ENCODE peak calls at places on chromosomes 1 and 21, in eight cellular contexts. T is hepatocyte, N is HCT116, Z is GM23338, M is MM.1S, H is OCI-LY7, V is GM23248, R is PC-3. G is an unnamed sample.

GRCh38 chr1:179754031-179754624 is 11.0 kb downstream of the FAM163A start:
- DNase-seq in T (peak), N (no peak), Z (no peak), M (no peak), H (no peak), V (peak), R (peak), G (no peak)

GRCh38 chr1:90580176-90580575 is 136.9 kb downstream of the BARHL2 start:
- DNase-seq in T (peak), N (no peak), Z (no peak), M (no peak), H (no peak), V (no peak), R (no peak), G (no peak)

GRCh38 chr1:114559356-114559755 is 22.1 kb downstream of the BCAS2 start:
- DNase-seq in T (no peak), N (no peak), Z (no peak), M (no peak), H (no peak), V (no peak), R (no peak), G (no peak)

GRCh38 chr21:34205811-34206635 is 132.6 kb downstream of the MRPS6 start:
- DNase-seq in T (no peak), N (no peak), Z (no peak), M (peak), H (no peak), V (peak), R (peak), G (no peak)

GRCh38 chr1:36212782-36213181 is 11.5 kb upstream of the THRAP3 start:
- DNase-seq in T (no peak), N (no peak), Z (no peak), M (no peak), H (peak), V (peak), R (no peak), G (no peak)

GRCh38 chr1:4700801-4701200 is 46.4 kb downstream of the AJAP1 start:
- DNase-seq in T (no peak), N (no peak), Z (no peak), M (no peak), H (peak), V (no peak), R (no peak), G (peak)

GRCh38 chr1:12572506-12572905 is 45.5 kb downstream of the DHRS3 start:
- DNase-seq in T (no peak), N (no peak), Z (no peak), M (no peak), H (no peak), V (no peak), R (no peak), G (no peak)

GRCh38 chr1:11985851-11986250 is 5.6 kb downstream of the MFN2 start:
- DNase-seq in T (no peak), N (no peak), Z (no peak), M (no peak), H (no peak), V (peak), R (no peak), G (no peak)

GRCh38 chr1:231278100-231278790 is 37.2 kb downstream of the GNPAT start:
- DNase-seq in T (no peak), N (no peak), Z (no peak), M (no peak), H (no peak), V (no peak), R (no peak), G (no peak)
- TF ChIP-seq EZH2phosphoT487 in T (no peak), N (no peak), Z (no peak), M (no peak), H (no peak), V (no peak), R (no peak), G (no peak)

GRCh38 chr21:38067086-38067739 is 151.0 kb upstream of the KCNJ6 start:
- DNase-seq in T (no peak), N (no peak), Z (no peak), M (no peak), H (no peak), V (peak), R (no peak), G (no peak)
- TF ChIP-seq EZH2phosphoT487 in T (no peak), N (no peak), Z (no peak), M (no peak), H (no peak), V (no peak), R (no peak), G (no peak)

GRCh38 chr1:246377606-246378005 is 129.5 kb downstream of the SMYD3 start:
- DNase-seq in T (no peak), N (no peak), Z (no peak), M (no peak), H (no peak), V (no peak), R (no peak), G (no peak)

GRCh38 chr1:246382589-246382988 is 124.5 kb downstream of the SMYD3 start:
- DNase-seq in T (no peak), N (no peak), Z (no peak), M (no peak), H (no peak), V (no peak), R (no peak), G (no peak)

GRCh38 chr1:246383791-246384190 is 123.3 kb downstream of the SMYD3 start:
- DNase-seq in T (no peak), N (no peak), Z (no peak), M (no peak), H (no peak), V (peak), R (no peak), G (no peak)

GRCh38 chr1:246383217-246383616 is 123.9 kb downstream of the SMYD3 start:
- DNase-seq in T (no peak), N (no peak), Z (no peak), M (no peak), H (no peak), V (peak), R (no peak), G (no peak)
- TF ChIP-seq EZH2phosphoT487 in T (no peak), N (no peak), Z (no peak), M (no peak), H (no peak), V (no peak), R (no peak), G (no peak)

DNA sequence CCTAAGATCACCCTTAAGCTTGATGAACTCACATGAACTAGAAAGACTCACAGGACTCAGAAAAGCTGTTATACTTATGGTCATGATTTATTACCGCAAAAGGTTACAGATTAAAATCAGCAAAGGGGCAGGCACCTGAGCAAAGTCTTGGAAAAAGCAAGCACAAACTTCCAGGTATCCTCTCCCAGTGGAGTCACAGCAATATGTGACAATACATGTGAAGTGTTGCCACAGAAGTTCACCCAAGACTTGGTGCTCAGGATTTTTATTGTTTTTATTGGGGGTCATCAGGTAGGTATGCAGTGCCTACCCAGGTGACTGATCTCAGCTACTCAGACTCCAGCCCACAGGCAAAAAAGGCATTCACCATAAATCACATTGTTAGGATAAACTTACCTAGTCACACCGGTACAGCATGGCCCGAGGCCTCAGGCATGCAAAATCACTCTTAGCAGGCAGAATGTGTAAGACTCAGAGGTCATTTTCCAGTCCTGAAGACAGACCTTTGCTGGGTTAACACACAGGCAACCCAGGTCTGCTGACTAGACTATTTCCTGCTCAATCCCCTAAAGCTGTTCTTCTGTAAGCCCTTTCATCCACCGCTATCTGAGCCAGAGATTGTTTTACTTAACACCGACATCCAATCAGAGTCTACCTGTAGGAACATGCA is 55.6 kb downstream of the SSX2IP start:
- DNase-seq in T (peak), N (no peak), Z (peak), M (no peak), H (no peak), V (no peak), R (peak), G (peak)
- TF ChIP-seq EZH2phosphoT487 in T (no peak), N (no peak), Z (no peak), M (no peak), H (no peak), V (no peak), R (no peak), G (no peak)

GRCh38 chr1:15837931-15838330 is 9.6 kb upstream of the SPEN start:
- DNase-seq in T (no peak), N (no peak), Z (no peak), M (no peak), H (no peak), V (no peak), R (no peak), G (no peak)
- TF ChIP-seq EZH2phosphoT487 in T (no peak), N (no peak), Z (no peak), M (no peak), H (no peak), V (no peak), R (no peak), G (no peak)

GRCh38 chr1:203038891-203039608 is 12.8 kb downstream of the PPFIA4 start:
- DNase-seq in T (peak), N (no peak), Z (peak), M (peak), H (peak), V (peak), R (peak), G (peak)
- TF ChIP-seq EZH2phosphoT487 in T (no peak), N (no peak), Z (no peak), M (no peak), H (no peak), V (no peak), R (no peak), G (no peak)

GRCh38 chr1:186189156-186189555 is 185.9 kb downstream of the TPR start:
- DNase-seq in T (no peak), N (no peak), Z (no peak), M (no peak), H (no peak), V (peak), R (no peak), G (no peak)

GRCh38 chr1:186188736-186189135 is 186.3 kb downstream of the TPR start:
- DNase-seq in T (no peak), N (no peak), Z (no peak), M (no peak), H (no peak), V (peak), R (peak), G (no peak)

GRCh38 chr1:186194107-186194756 is 180.8 kb downstream of the TPR start:
- DNase-seq in T (no peak), N (no peak), Z (no peak), M (peak), H (no peak), V (no peak), R (no peak), G (no peak)

GRCh38 chr1:186193224-186193623 is 181.8 kb downstream of the TPR start:
- DNase-seq in T (no peak), N (no peak), Z (no peak), M (no peak), H (no peak), V (no peak), R (no peak), G (no peak)

DNA sequence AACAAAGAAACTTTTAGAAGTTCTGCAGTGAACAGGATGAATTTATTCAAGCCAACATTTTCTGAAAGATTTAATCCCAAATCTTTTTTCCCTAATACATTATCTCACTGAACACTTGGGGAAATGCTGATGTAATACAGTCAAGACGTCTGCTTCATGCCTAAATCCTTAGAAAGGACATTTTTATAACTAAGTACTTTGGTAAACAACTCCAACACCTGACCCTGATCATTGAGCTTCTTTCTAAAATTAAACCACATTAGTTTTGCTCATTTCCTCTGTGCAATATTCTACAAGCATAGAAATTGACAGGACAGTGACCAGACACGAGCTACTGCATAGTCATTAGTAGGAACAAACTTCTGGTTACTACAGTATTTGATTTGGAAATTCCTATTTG is 183.5 kb downstream of the TPR start:
- DNase-seq in T (no peak), N (no peak), Z (no peak), M (no peak), H (no peak), V (no peak), R (no peak), G (no peak)
- TF ChIP-seq EZH2phosphoT487 in T (no peak), N (no peak), Z (no peak), M (no peak), H (no peak), V (no peak), R (no peak), G (no peak)

GRCh38 chr1:39272027-39272790 is 67.7 kb downstream of the MACF1 start:
- DNase-seq in T (peak), N (no peak), Z (no peak), M (peak), H (peak), V (no peak), R (no peak), G (no peak)
- TF ChIP-seq EZH2phosphoT487 in T (no peak), N (no peak), Z (no peak), M (no peak), H (no peak), V (no peak), R (no peak), G (no peak)

DNA sequence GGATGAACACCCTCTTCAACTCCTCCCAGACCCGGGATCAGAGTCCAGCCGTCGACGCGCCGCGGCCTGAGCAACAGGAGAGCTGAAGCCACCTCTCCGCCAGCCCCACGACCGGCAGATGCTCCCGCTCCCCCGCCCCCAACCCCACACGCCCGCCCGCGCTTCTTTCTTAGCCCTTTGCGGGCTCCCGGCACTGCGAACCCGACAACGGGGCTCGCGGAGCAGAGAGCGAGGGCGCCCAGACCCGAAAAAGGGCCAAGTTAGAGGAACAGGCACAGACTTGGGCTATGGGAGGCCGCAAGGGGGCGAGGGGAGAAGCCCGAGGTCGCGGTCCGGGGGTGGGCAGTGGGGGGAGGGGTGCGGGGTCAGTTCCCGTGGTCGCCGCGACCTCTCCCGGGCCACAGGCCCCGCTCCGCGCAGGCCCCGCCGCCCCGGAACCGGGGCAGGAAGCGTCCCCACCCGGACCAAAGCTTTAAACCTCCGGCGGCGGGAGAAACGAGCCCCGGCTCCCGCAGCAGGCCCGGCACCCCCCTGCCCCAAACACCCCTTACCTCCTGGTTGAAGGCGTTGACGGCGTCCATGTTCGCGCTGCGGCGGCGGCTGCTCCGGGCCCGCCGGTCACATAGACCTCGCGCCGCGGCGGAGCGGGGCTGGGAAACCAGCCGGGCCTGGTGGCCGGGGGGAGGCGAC is 661 bp downstream of the SCAF4 start:
- DNase-seq in T (peak), N (no peak), Z (peak), M (peak), H (peak), V (peak), R (no peak), G (peak)
- TF ChIP-seq EZH2phosphoT487 in T (no peak), N (no peak), Z (no peak), M (no peak), H (no peak), V (no peak), R (no peak), G (no peak)

DNA sequence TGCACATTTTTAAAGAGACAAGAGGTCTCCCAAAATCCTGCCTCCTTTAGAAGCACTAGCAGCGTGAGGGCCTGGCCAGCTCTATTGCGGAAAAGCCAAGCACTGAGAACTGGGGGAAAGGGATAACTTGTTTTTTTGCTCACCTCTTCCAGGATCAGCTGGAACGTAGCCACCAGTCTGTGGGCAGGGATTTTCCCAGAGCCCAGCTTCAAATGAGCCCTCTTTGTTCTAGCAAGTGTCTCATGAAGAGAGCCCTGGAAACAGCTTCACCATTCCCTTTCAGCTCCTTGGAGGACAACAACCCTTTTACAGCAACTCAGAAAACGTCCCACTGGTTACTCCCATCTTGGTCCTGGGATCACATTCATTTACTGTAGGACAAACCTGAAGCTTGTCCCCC is 195.4 kb downstream of the LMX1A start:
- DNase-seq in T (no peak), N (no peak), Z (no peak), M (no peak), H (no peak), V (no peak), R (peak), G (no peak)
- TF ChIP-seq EZH2phosphoT487 in T (no peak), N (no peak), Z (no peak), M (no peak), H (no peak), V (no peak), R (no peak), G (no peak)